ENCODE peak calls at places on chromosome 2, in eight cellular contexts. One of them, this sample, is unnamed.

GRCh38 chr2:8036366-8036765 is 645.5 kb upstream of the ID2 start:
- DNase-seq in CD4-positive, CD25-positive, alpha-beta regulatory T cell: no peak
- DNase-seq in neural progenitor cell: no peak
- DNase-seq in lower lobe of right lung: no peak
- DNase-seq in GM12878: no peak
- DNase-seq in psoas muscle: no peak
- DNase-seq in colonic mucosa: no peak
- DNase-seq in PC-3: no peak
- DNase-seq in this sample: no peak

GRCh38 chr2:85754313-85755095 is 713 bp downstream of the ATOH8 start:
- DNase-seq in CD4-positive, CD25-positive, alpha-beta regulatory T cell: peak; percentile 29
- DNase-seq in neural progenitor cell: peak; percentile 86
- DNase-seq in lower lobe of right lung: peak; percentile 69
- DNase-seq in GM12878: no peak
- DNase-seq in psoas muscle: peak; percentile 71
- DNase-seq in colonic mucosa: no peak
- DNase-seq in PC-3: no peak
- DNase-seq in this sample: peak; percentile 64

GRCh38 chr2:44044281-44044720 is 48.5 kb upstream of the LRPPRC start:
- DNase-seq in CD4-positive, CD25-positive, alpha-beta regulatory T cell: peak; percentile 80
- DNase-seq in neural progenitor cell: peak; percentile 94
- DNase-seq in lower lobe of right lung: peak; percentile 78
- DNase-seq in GM12878: peak; percentile 44
- DNase-seq in psoas muscle: peak; percentile 94
- DNase-seq in colonic mucosa: peak; percentile 87
- DNase-seq in PC-3: peak; percentile 66
- DNase-seq in this sample: peak; percentile 67

GRCh38 chr2:200466703-200467418 is 43.0 kb downstream of the KCTD18 start:
- DNase-seq in CD4-positive, CD25-positive, alpha-beta regulatory T cell: peak; percentile 76
- DNase-seq in neural progenitor cell: no peak
- DNase-seq in lower lobe of right lung: no peak
- DNase-seq in GM12878: no peak
- DNase-seq in psoas muscle: peak; percentile 56
- DNase-seq in colonic mucosa: no peak
- DNase-seq in PC-3: no peak
- DNase-seq in this sample: no peak

GRCh38 chr2:197784956-197785941 is at the start of gene BOLL:
- DNase-seq in CD4-positive, CD25-positive, alpha-beta regulatory T cell: no peak
- DNase-seq in neural progenitor cell: no peak
- DNase-seq in lower lobe of right lung: no peak
- DNase-seq in GM12878: no peak
- DNase-seq in psoas muscle: no peak
- DNase-seq in colonic mucosa: no peak
- DNase-seq in PC-3: no peak
- DNase-seq in this sample: peak; percentile 41

GRCh38 chr2:63163231-63163845 is 112.7 kb downstream of the OTX1 start:
- DNase-seq in CD4-positive, CD25-positive, alpha-beta regulatory T cell: no peak
- DNase-seq in neural progenitor cell: no peak
- DNase-seq in lower lobe of right lung: no peak
- DNase-seq in GM12878: no peak
- DNase-seq in psoas muscle: no peak
- DNase-seq in colonic mucosa: no peak
- DNase-seq in PC-3: no peak
- DNase-seq in this sample: no peak

GRCh38 chr2:225122582-225123486 is 80.6 kb upstream of the DOCK10 start:
- DNase-seq in CD4-positive, CD25-positive, alpha-beta regulatory T cell: peak; percentile 32
- DNase-seq in neural progenitor cell: peak; percentile 7
- DNase-seq in lower lobe of right lung: no peak
- DNase-seq in GM12878: no peak
- DNase-seq in psoas muscle: no peak
- DNase-seq in colonic mucosa: peak; percentile 25
- DNase-seq in PC-3: peak; percentile 65
- DNase-seq in this sample: no peak

GRCh38 chr2:217907266-217907665 is 95.5 kb downstream of the TNS1 start:
- DNase-seq in CD4-positive, CD25-positive, alpha-beta regulatory T cell: no peak
- DNase-seq in neural progenitor cell: no peak
- DNase-seq in lower lobe of right lung: no peak
- DNase-seq in GM12878: no peak
- DNase-seq in psoas muscle: peak; percentile 31
- DNase-seq in colonic mucosa: no peak
- DNase-seq in PC-3: no peak
- DNase-seq in this sample: no peak

GRCh38 chr2:108267117-108267516 is 21.6 kb upstream of the SULT1C2 start:
- DNase-seq in CD4-positive, CD25-positive, alpha-beta regulatory T cell: no peak
- DNase-seq in neural progenitor cell: no peak
- DNase-seq in lower lobe of right lung: no peak
- DNase-seq in GM12878: no peak
- DNase-seq in psoas muscle: no peak
- DNase-seq in colonic mucosa: peak; percentile 43
- DNase-seq in PC-3: peak; percentile 41
- DNase-seq in this sample: peak; percentile 57

GRCh38 chr2:211014376-211014775 is 458.0 kb downstream of the CPS1 start:
- DNase-seq in CD4-positive, CD25-positive, alpha-beta regulatory T cell: no peak
- DNase-seq in neural progenitor cell: no peak
- DNase-seq in lower lobe of right lung: no peak
- DNase-seq in GM12878: no peak
- DNase-seq in psoas muscle: no peak
- DNase-seq in colonic mucosa: no peak
- DNase-seq in PC-3: no peak
- DNase-seq in this sample: no peak

GRCh38 chr2:53242090-53242489 is 525.5 kb upstream of the CHAC2 start:
- DNase-seq in CD4-positive, CD25-positive, alpha-beta regulatory T cell: no peak
- DNase-seq in neural progenitor cell: no peak
- DNase-seq in lower lobe of right lung: no peak
- DNase-seq in GM12878: no peak
- DNase-seq in psoas muscle: no peak
- DNase-seq in colonic mucosa: no peak
- DNase-seq in PC-3: no peak
- DNase-seq in this sample: no peak

GRCh38 chr2:100260712-100261620 is 61.3 kb downstream of the LONRF2 start:
- DNase-seq in CD4-positive, CD25-positive, alpha-beta regulatory T cell: no peak
- DNase-seq in neural progenitor cell: peak; percentile 79
- DNase-seq in lower lobe of right lung: no peak
- DNase-seq in GM12878: no peak
- DNase-seq in psoas muscle: peak; percentile 75
- DNase-seq in colonic mucosa: peak; percentile 30
- DNase-seq in PC-3: peak; percentile 83
- DNase-seq in this sample: peak; percentile 12

GRCh38 chr2:219638948-219639341 is 11.5 kb downstream of the SLC4A3 start:
- DNase-seq in CD4-positive, CD25-positive, alpha-beta regulatory T cell: no peak
- DNase-seq in neural progenitor cell: no peak
- DNase-seq in lower lobe of right lung: no peak
- DNase-seq in GM12878: no peak
- DNase-seq in psoas muscle: no peak
- DNase-seq in colonic mucosa: no peak
- DNase-seq in PC-3: no peak
- DNase-seq in this sample: no peak

GRCh38 chr2:27369471-27370025 is 590 bp downstream of the EIF2B4 start:
- DNase-seq in CD4-positive, CD25-positive, alpha-beta regulatory T cell: no peak
- DNase-seq in neural progenitor cell: no peak
- DNase-seq in lower lobe of right lung: no peak
- DNase-seq in GM12878: no peak
- DNase-seq in psoas muscle: no peak
- DNase-seq in colonic mucosa: peak; percentile 65
- DNase-seq in PC-3: peak; percentile 54
- DNase-seq in this sample: no peak

GRCh38 chr2:239821694-239822075 is 203.5 kb downstream of the NDUFA10 start:
- DNase-seq in CD4-positive, CD25-positive, alpha-beta regulatory T cell: no peak
- DNase-seq in neural progenitor cell: no peak
- DNase-seq in lower lobe of right lung: no peak
- DNase-seq in GM12878: no peak
- DNase-seq in psoas muscle: no peak
- DNase-seq in colonic mucosa: no peak
- DNase-seq in PC-3: no peak
- DNase-seq in this sample: no peak

GRCh38 chr2:226123307-226123706 is 676.3 kb downstream of the IRS1 start:
- DNase-seq in CD4-positive, CD25-positive, alpha-beta regulatory T cell: no peak
- DNase-seq in neural progenitor cell: no peak
- DNase-seq in lower lobe of right lung: no peak
- DNase-seq in GM12878: no peak
- DNase-seq in psoas muscle: no peak
- DNase-seq in colonic mucosa: no peak
- DNase-seq in PC-3: no peak
- DNase-seq in this sample: no peak

GRCh38 chr2:237438082-237438925 is 24.3 kb upstream of the COL6A3 start:
- DNase-seq in CD4-positive, CD25-positive, alpha-beta regulatory T cell: no peak
- DNase-seq in neural progenitor cell: no peak
- DNase-seq in lower lobe of right lung: no peak
- DNase-seq in GM12878: no peak
- DNase-seq in psoas muscle: no peak
- DNase-seq in colonic mucosa: peak; percentile 68
- DNase-seq in PC-3: peak; percentile 40
- DNase-seq in this sample: no peak

GRCh38 chr2:232838406-232838874 is 31.6 kb upstream of the SNORC start:
- DNase-seq in CD4-positive, CD25-positive, alpha-beta regulatory T cell: peak; percentile 90
- DNase-seq in neural progenitor cell: no peak
- DNase-seq in lower lobe of right lung: no peak
- DNase-seq in GM12878: peak; percentile 59
- DNase-seq in psoas muscle: no peak
- DNase-seq in colonic mucosa: peak; percentile 76
- DNase-seq in PC-3: peak; percentile 30
- DNase-seq in this sample: no peak

DNA sequence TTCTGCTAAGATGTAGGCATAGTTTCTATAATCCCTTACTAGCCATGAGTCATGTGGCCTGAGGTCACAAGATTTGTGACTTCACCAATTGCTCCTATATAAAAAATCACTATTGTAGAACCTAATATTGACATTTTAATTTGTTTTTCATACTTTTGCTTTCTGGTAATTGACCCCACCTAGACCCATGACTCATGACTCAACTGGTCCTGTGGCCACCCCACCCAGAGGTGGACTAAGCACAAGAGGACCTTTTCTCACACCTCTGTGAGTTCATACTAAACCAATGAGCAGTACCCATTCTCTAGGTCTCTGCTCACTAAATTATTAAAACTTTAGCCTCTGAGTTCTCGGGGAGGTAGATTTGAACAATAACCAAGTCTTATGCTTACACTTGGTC is 1567.5 kb upstream of the LRRTM1 start:
- DNase-seq in CD4-positive, CD25-positive, alpha-beta regulatory T cell: no peak
- DNase-seq in neural progenitor cell: no peak
- DNase-seq in lower lobe of right lung: no peak
- DNase-seq in GM12878: no peak
- DNase-seq in psoas muscle: no peak
- DNase-seq in colonic mucosa: no peak
- DNase-seq in PC-3: peak; percentile 22
- DNase-seq in this sample: no peak
- H3K9me3 ChIP-seq in CD4-positive, CD25-positive, alpha-beta regulatory T cell: peaks cover 3% of the 10 kb centered on the region
- H3K9me3 ChIP-seq in neural progenitor cell: no peaks in the 10 kb centered on the region
- H3K9me3 ChIP-seq in lower lobe of right lung: no peaks in the 10 kb centered on the region
- H3K9me3 ChIP-seq in GM12878: no peaks in the 10 kb centered on the region
- H3K9me3 ChIP-seq in psoas muscle: no peaks in the 10 kb centered on the region
- H3K9me3 ChIP-seq in colonic mucosa: no peaks in the 10 kb centered on the region
- H3K9me3 ChIP-seq in PC-3: no peaks in the 10 kb centered on the region
- H3K9me3 ChIP-seq in this sample: peaks cover 3% of the 10 kb centered on the region

GRCh38 chr2:58235988-58236387 is 5.1 kb downstream of the FANCL start:
- DNase-seq in CD4-positive, CD25-positive, alpha-beta regulatory T cell: no peak
- DNase-seq in neural progenitor cell: no peak
- DNase-seq in lower lobe of right lung: no peak
- DNase-seq in GM12878: no peak
- DNase-seq in psoas muscle: no peak
- DNase-seq in colonic mucosa: no peak
- DNase-seq in PC-3: no peak
- DNase-seq in this sample: no peak

GRCh38 chr2:58237741-58238140 is 3.4 kb downstream of the FANCL start:
- DNase-seq in CD4-positive, CD25-positive, alpha-beta regulatory T cell: no peak
- DNase-seq in neural progenitor cell: peak; percentile 25
- DNase-seq in lower lobe of right lung: no peak
- DNase-seq in GM12878: no peak
- DNase-seq in psoas muscle: no peak
- DNase-seq in colonic mucosa: no peak
- DNase-seq in PC-3: no peak
- DNase-seq in this sample: no peak

GRCh38 chr2:58239243-58239642 is 1.9 kb downstream of the FANCL start:
- DNase-seq in CD4-positive, CD25-positive, alpha-beta regulatory T cell: no peak
- DNase-seq in neural progenitor cell: no peak
- DNase-seq in lower lobe of right lung: no peak
- DNase-seq in GM12878: no peak
- DNase-seq in psoas muscle: no peak
- DNase-seq in colonic mucosa: no peak
- DNase-seq in PC-3: no peak
- DNase-seq in this sample: no peak

GRCh38 chr2:58240595-58240937 is 559 bp downstream of the FANCL start:
- DNase-seq in CD4-positive, CD25-positive, alpha-beta regulatory T cell: peak; percentile 12
- DNase-seq in neural progenitor cell: no peak
- DNase-seq in lower lobe of right lung: no peak
- DNase-seq in GM12878: no peak
- DNase-seq in psoas muscle: no peak
- DNase-seq in colonic mucosa: no peak
- DNase-seq in PC-3: peak; percentile 39
- DNase-seq in this sample: no peak

GRCh38 chr2:58235170-58235569 is 6.0 kb downstream of the FANCL start:
- DNase-seq in CD4-positive, CD25-positive, alpha-beta regulatory T cell: no peak
- DNase-seq in neural progenitor cell: no peak
- DNase-seq in lower lobe of right lung: no peak
- DNase-seq in GM12878: no peak
- DNase-seq in psoas muscle: no peak
- DNase-seq in colonic mucosa: no peak
- DNase-seq in PC-3: no peak
- DNase-seq in this sample: no peak
- H3K4me3 ChIP-seq in CD4-positive, CD25-positive, alpha-beta regulatory T cell: no peak overlapping the region
- H3K4me3 ChIP-seq in neural progenitor cell: no peak overlapping the region
- H3K4me3 ChIP-seq in lower lobe of right lung: no peak overlapping the region
- H3K4me3 ChIP-seq in GM12878: peak overlapping the region; percentile 11
- H3K4me3 ChIP-seq in psoas muscle: no peak overlapping the region
- H3K4me3 ChIP-seq in colonic mucosa: no peak overlapping the region
- H3K4me3 ChIP-seq in PC-3: no peak overlapping the region
- H3K4me3 ChIP-seq in this sample: no peak overlapping the region

GRCh38 chr2:16662440-16662839 is 3.2 kb downstream of the CYRIA start:
- DNase-seq in CD4-positive, CD25-positive, alpha-beta regulatory T cell: no peak
- DNase-seq in neural progenitor cell: no peak
- DNase-seq in lower lobe of right lung: no peak
- DNase-seq in GM12878: no peak
- DNase-seq in psoas muscle: peak; percentile 79
- DNase-seq in colonic mucosa: peak; percentile 35
- DNase-seq in PC-3: no peak
- DNase-seq in this sample: no peak
- H3K4me1 ChIP-seq in CD4-positive, CD25-positive, alpha-beta regulatory T cell: peaks cover 11% of the 10 kb centered on the region
- H3K4me1 ChIP-seq in neural progenitor cell: peaks cover 4% of the 10 kb centered on the region
- H3K4me1 ChIP-seq in lower lobe of right lung: peaks cover 88% of the 10 kb centered on the region
- H3K4me1 ChIP-seq in GM12878: peaks cover 37% of the 10 kb centered on the region
- H3K4me1 ChIP-seq in psoas muscle: peaks cover 62% of the 10 kb centered on the region
- H3K4me1 ChIP-seq in colonic mucosa: no peaks in the 10 kb centered on the region
- H3K4me1 ChIP-seq in PC-3: no peaks in the 10 kb centered on the region
- H3K4me1 ChIP-seq in this sample: peaks cover 8% of the 10 kb centered on the region

GRCh38 chr2:5148392-5149085 is 543.6 kb upstream of the SOX11 start:
- DNase-seq in CD4-positive, CD25-positive, alpha-beta regulatory T cell: no peak
- DNase-seq in neural progenitor cell: no peak
- DNase-seq in lower lobe of right lung: no peak
- DNase-seq in GM12878: no peak
- DNase-seq in psoas muscle: no peak
- DNase-seq in colonic mucosa: no peak
- DNase-seq in PC-3: peak; percentile 45
- DNase-seq in this sample: no peak

GRCh38 chr2:5145053-5145452 is 547.1 kb upstream of the SOX11 start:
- DNase-seq in CD4-positive, CD25-positive, alpha-beta regulatory T cell: no peak
- DNase-seq in neural progenitor cell: no peak
- DNase-seq in lower lobe of right lung: no peak
- DNase-seq in GM12878: no peak
- DNase-seq in psoas muscle: no peak
- DNase-seq in colonic mucosa: no peak
- DNase-seq in PC-3: no peak
- DNase-seq in this sample: no peak

GRCh38 chr2:5145801-5146200 is 546.4 kb upstream of the SOX11 start:
- DNase-seq in CD4-positive, CD25-positive, alpha-beta regulatory T cell: no peak
- DNase-seq in neural progenitor cell: no peak
- DNase-seq in lower lobe of right lung: no peak
- DNase-seq in GM12878: no peak
- DNase-seq in psoas muscle: no peak
- DNase-seq in colonic mucosa: no peak
- DNase-seq in PC-3: no peak
- DNase-seq in this sample: no peak

GRCh38 chr2:5150871-5151270 is 541.3 kb upstream of the SOX11 start:
- DNase-seq in CD4-positive, CD25-positive, alpha-beta regulatory T cell: no peak
- DNase-seq in neural progenitor cell: no peak
- DNase-seq in lower lobe of right lung: no peak
- DNase-seq in GM12878: no peak
- DNase-seq in psoas muscle: no peak
- DNase-seq in colonic mucosa: no peak
- DNase-seq in PC-3: no peak
- DNase-seq in this sample: no peak
- H3K9me3 ChIP-seq in CD4-positive, CD25-positive, alpha-beta regulatory T cell: peaks cover 6% of the 10 kb centered on the region
- H3K9me3 ChIP-seq in neural progenitor cell: no peaks in the 10 kb centered on the region
- H3K9me3 ChIP-seq in lower lobe of right lung: no peaks in the 10 kb centered on the region
- H3K9me3 ChIP-seq in GM12878: no peaks in the 10 kb centered on the region
- H3K9me3 ChIP-seq in psoas muscle: peaks cover 5% of the 10 kb centered on the region
- H3K9me3 ChIP-seq in colonic mucosa: no peaks in the 10 kb centered on the region
- H3K9me3 ChIP-seq in PC-3: peaks cover 6% of the 10 kb centered on the region
- H3K9me3 ChIP-seq in this sample: peaks cover 2% of the 10 kb centered on the region

This sample was measured in SJSA1.